ENCODE peak calls at places on chromosome 1, in eight cellular contexts. One of them, this sample, is unnamed.

GRCh38 chr1:24702511-24703293 is 42.5 kb upstream of the CLIC4 start:
- DNase-seq in neural progenitor cell: peak
- DNase-seq in IMR-90: peak
- DNase-seq in lung: no peak
- DNase-seq in foreskin keratinocyte: peak
- DNase-seq in hepatocyte: peak
- DNase-seq in lower lobe of right lung: no peak
- DNase-seq in HCT116: no peak
- DNase-seq in this sample: no peak

GRCh38 chr1:203621559-203622130 is 5.0 kb upstream of the ATP2B4 start:
- DNase-seq in neural progenitor cell: no peak
- DNase-seq in IMR-90: no peak
- DNase-seq in lung: no peak
- DNase-seq in foreskin keratinocyte: no peak
- DNase-seq in hepatocyte: no peak
- DNase-seq in lower lobe of right lung: no peak
- DNase-seq in HCT116: no peak
- DNase-seq in this sample: no peak

GRCh38 chr1:202160377-202160940 is at the start of gene PTPN7:
- DNase-seq in neural progenitor cell: no peak
- DNase-seq in IMR-90: no peak
- DNase-seq in lung: peak
- DNase-seq in foreskin keratinocyte: no peak
- DNase-seq in hepatocyte: no peak
- DNase-seq in lower lobe of right lung: peak
- DNase-seq in HCT116: no peak
- DNase-seq in this sample: peak

GRCh38 chr1:54609301-54609921 is 13.9 kb downstream of the FAM151A start:
- DNase-seq in neural progenitor cell: no peak
- DNase-seq in IMR-90: no peak
- DNase-seq in lung: no peak
- DNase-seq in foreskin keratinocyte: no peak
- DNase-seq in hepatocyte: no peak
- DNase-seq in lower lobe of right lung: no peak
- DNase-seq in HCT116: no peak
- DNase-seq in this sample: peak

GRCh38 chr1:178912597-178912996 is 41.7 kb upstream of the ANGPTL1 start:
- DNase-seq in neural progenitor cell: no peak
- DNase-seq in IMR-90: peak
- DNase-seq in lung: no peak
- DNase-seq in foreskin keratinocyte: no peak
- DNase-seq in hepatocyte: no peak
- DNase-seq in lower lobe of right lung: no peak
- DNase-seq in HCT116: no peak
- DNase-seq in this sample: no peak

GRCh38 chr1:57017201-57017600 is 51.4 kb upstream of the C8B start:
- DNase-seq in neural progenitor cell: no peak
- DNase-seq in IMR-90: peak
- DNase-seq in lung: no peak
- DNase-seq in foreskin keratinocyte: no peak
- DNase-seq in hepatocyte: no peak
- DNase-seq in lower lobe of right lung: no peak
- DNase-seq in HCT116: no peak
- DNase-seq in this sample: no peak

GRCh38 chr1:93614550-93615200 is 67.0 kb downstream of the BCAR3 start:
- DNase-seq in neural progenitor cell: no peak
- DNase-seq in IMR-90: no peak
- DNase-seq in lung: no peak
- DNase-seq in foreskin keratinocyte: peak
- DNase-seq in hepatocyte: no peak
- DNase-seq in lower lobe of right lung: no peak
- DNase-seq in HCT116: no peak
- DNase-seq in this sample: no peak

GRCh38 chr1:45327644-45328515 is 1.2 kb downstream of the HPDL start:
- DNase-seq in neural progenitor cell: no peak
- DNase-seq in IMR-90: no peak
- DNase-seq in lung: no peak
- DNase-seq in foreskin keratinocyte: no peak
- DNase-seq in hepatocyte: no peak
- DNase-seq in lower lobe of right lung: no peak
- DNase-seq in HCT116: no peak
- DNase-seq in this sample: peak

GRCh38 chr1:58584082-58584895 is 7.2 kb upstream of the TACSTD2 start:
- DNase-seq in neural progenitor cell: no peak
- DNase-seq in IMR-90: peak
- DNase-seq in lung: peak
- DNase-seq in foreskin keratinocyte: peak
- DNase-seq in hepatocyte: peak
- DNase-seq in lower lobe of right lung: peak
- DNase-seq in HCT116: peak
- DNase-seq in this sample: peak

GRCh38 chr1:218765753-218766152 is 407.9 kb upstream of the LYPLAL1 start:
- DNase-seq in neural progenitor cell: no peak
- DNase-seq in IMR-90: no peak
- DNase-seq in lung: no peak
- DNase-seq in foreskin keratinocyte: no peak
- DNase-seq in hepatocyte: no peak
- DNase-seq in lower lobe of right lung: no peak
- DNase-seq in HCT116: no peak
- DNase-seq in this sample: no peak

GRCh38 chr1:25609921-25610320 is 6.7 kb upstream of the MAN1C1 start:
- DNase-seq in neural progenitor cell: peak
- DNase-seq in IMR-90: peak
- DNase-seq in lung: no peak
- DNase-seq in foreskin keratinocyte: no peak
- DNase-seq in hepatocyte: peak
- DNase-seq in lower lobe of right lung: no peak
- DNase-seq in HCT116: no peak
- DNase-seq in this sample: no peak

GRCh38 chr1:54859687-54860391 is 27.2 kb downstream of the DHCR24 start:
- DNase-seq in neural progenitor cell: no peak
- DNase-seq in IMR-90: no peak
- DNase-seq in lung: no peak
- DNase-seq in foreskin keratinocyte: no peak
- DNase-seq in hepatocyte: no peak
- DNase-seq in lower lobe of right lung: no peak
- DNase-seq in HCT116: no peak
- DNase-seq in this sample: peak

GRCh38 chr1:24743404-24744211 is 1.6 kb upstream of the CLIC4 start:
- DNase-seq in neural progenitor cell: peak
- DNase-seq in IMR-90: peak
- DNase-seq in lung: no peak
- DNase-seq in foreskin keratinocyte: peak
- DNase-seq in hepatocyte: peak
- DNase-seq in lower lobe of right lung: no peak
- DNase-seq in HCT116: no peak
- DNase-seq in this sample: peak

GRCh38 chr1:12230549-12231275 is 882 bp downstream of the VPS13D start:
- DNase-seq in neural progenitor cell: peak
- DNase-seq in IMR-90: no peak
- DNase-seq in lung: peak
- DNase-seq in foreskin keratinocyte: no peak
- DNase-seq in hepatocyte: peak
- DNase-seq in lower lobe of right lung: peak
- DNase-seq in HCT116: no peak
- DNase-seq in this sample: peak

GRCh38 chr1:96374076-96374762 is 347.4 kb upstream of the PTBP2 start:
- DNase-seq in neural progenitor cell: no peak
- DNase-seq in IMR-90: peak
- DNase-seq in lung: no peak
- DNase-seq in foreskin keratinocyte: no peak
- DNase-seq in hepatocyte: no peak
- DNase-seq in lower lobe of right lung: no peak
- DNase-seq in HCT116: no peak
- DNase-seq in this sample: no peak

GRCh38 chr1:115832651-115833050 is 8.3 kb downstream of the NHLH2 start:
- DNase-seq in neural progenitor cell: no peak
- DNase-seq in IMR-90: no peak
- DNase-seq in lung: no peak
- DNase-seq in foreskin keratinocyte: no peak
- DNase-seq in hepatocyte: no peak
- DNase-seq in lower lobe of right lung: no peak
- DNase-seq in HCT116: no peak
- DNase-seq in this sample: peak
- TF ChIP-seq CTCF in neural progenitor cell: no peak
- TF ChIP-seq CTCF in IMR-90: no peak
- TF ChIP-seq CTCF in lung: no peak
- TF ChIP-seq CTCF in foreskin keratinocyte: no peak
- TF ChIP-seq CTCF in hepatocyte: no peak
- TF ChIP-seq CTCF in lower lobe of right lung: no peak
- TF ChIP-seq CTCF in HCT116: no peak
- TF ChIP-seq CTCF in this sample: no peak

GRCh38 chr1:6416906-6417305 is 2.8 kb downstream of the HES2 start:
- DNase-seq in neural progenitor cell: no peak
- DNase-seq in IMR-90: no peak
- DNase-seq in lung: no peak
- DNase-seq in foreskin keratinocyte: no peak
- DNase-seq in hepatocyte: no peak
- DNase-seq in lower lobe of right lung: no peak
- DNase-seq in HCT116: no peak
- DNase-seq in this sample: peak

GRCh38 chr1:6415979-6416656 is 3.6 kb downstream of the HES2 start:
- DNase-seq in neural progenitor cell: peak
- DNase-seq in IMR-90: no peak
- DNase-seq in lung: no peak
- DNase-seq in foreskin keratinocyte: no peak
- DNase-seq in hepatocyte: no peak
- DNase-seq in lower lobe of right lung: no peak
- DNase-seq in HCT116: no peak
- DNase-seq in this sample: peak

GRCh38 chr1:6412896-6413295 is 6.8 kb downstream of the HES2 start:
- DNase-seq in neural progenitor cell: peak
- DNase-seq in IMR-90: no peak
- DNase-seq in lung: no peak
- DNase-seq in foreskin keratinocyte: peak
- DNase-seq in hepatocyte: no peak
- DNase-seq in lower lobe of right lung: no peak
- DNase-seq in HCT116: no peak
- DNase-seq in this sample: no peak

GRCh38 chr1:6414881-6415280 is 4.8 kb downstream of the HES2 start:
- DNase-seq in neural progenitor cell: no peak
- DNase-seq in IMR-90: no peak
- DNase-seq in lung: no peak
- DNase-seq in foreskin keratinocyte: no peak
- DNase-seq in hepatocyte: no peak
- DNase-seq in lower lobe of right lung: no peak
- DNase-seq in HCT116: no peak
- DNase-seq in this sample: no peak

GRCh38 chr1:6414443-6414844 is 5.3 kb downstream of the HES2 start:
- DNase-seq in neural progenitor cell: peak
- DNase-seq in IMR-90: peak
- DNase-seq in lung: no peak
- DNase-seq in foreskin keratinocyte: peak
- DNase-seq in hepatocyte: peak
- DNase-seq in lower lobe of right lung: no peak
- DNase-seq in HCT116: peak
- DNase-seq in this sample: peak
- TF ChIP-seq CTCF in neural progenitor cell: peak
- TF ChIP-seq CTCF in IMR-90: peak
- TF ChIP-seq CTCF in lung: no peak
- TF ChIP-seq CTCF in foreskin keratinocyte: peak
- TF ChIP-seq CTCF in hepatocyte: peak
- TF ChIP-seq CTCF in lower lobe of right lung: peak
- TF ChIP-seq CTCF in HCT116: peak
- TF ChIP-seq CTCF in this sample: peak

GRCh38 chr1:233662503-233663105 is 48.7 kb downstream of the KCNK1 start:
- DNase-seq in neural progenitor cell: no peak
- DNase-seq in IMR-90: peak
- DNase-seq in lung: no peak
- DNase-seq in foreskin keratinocyte: no peak
- DNase-seq in hepatocyte: no peak
- DNase-seq in lower lobe of right lung: no peak
- DNase-seq in HCT116: no peak
- DNase-seq in this sample: no peak

GRCh38 chr1:233668146-233668724 is 54.3 kb downstream of the KCNK1 start:
- DNase-seq in neural progenitor cell: no peak
- DNase-seq in IMR-90: no peak
- DNase-seq in lung: no peak
- DNase-seq in foreskin keratinocyte: no peak
- DNase-seq in hepatocyte: no peak
- DNase-seq in lower lobe of right lung: no peak
- DNase-seq in HCT116: no peak
- DNase-seq in this sample: no peak

GRCh38 chr1:233665575-233666270 is 51.8 kb downstream of the KCNK1 start:
- DNase-seq in neural progenitor cell: no peak
- DNase-seq in IMR-90: no peak
- DNase-seq in lung: no peak
- DNase-seq in foreskin keratinocyte: no peak
- DNase-seq in hepatocyte: no peak
- DNase-seq in lower lobe of right lung: no peak
- DNase-seq in HCT116: no peak
- DNase-seq in this sample: no peak

GRCh38 chr1:233664254-233664653 is 50.3 kb downstream of the KCNK1 start:
- DNase-seq in neural progenitor cell: no peak
- DNase-seq in IMR-90: no peak
- DNase-seq in lung: no peak
- DNase-seq in foreskin keratinocyte: peak
- DNase-seq in hepatocyte: no peak
- DNase-seq in lower lobe of right lung: no peak
- DNase-seq in HCT116: no peak
- DNase-seq in this sample: no peak

DNA sequence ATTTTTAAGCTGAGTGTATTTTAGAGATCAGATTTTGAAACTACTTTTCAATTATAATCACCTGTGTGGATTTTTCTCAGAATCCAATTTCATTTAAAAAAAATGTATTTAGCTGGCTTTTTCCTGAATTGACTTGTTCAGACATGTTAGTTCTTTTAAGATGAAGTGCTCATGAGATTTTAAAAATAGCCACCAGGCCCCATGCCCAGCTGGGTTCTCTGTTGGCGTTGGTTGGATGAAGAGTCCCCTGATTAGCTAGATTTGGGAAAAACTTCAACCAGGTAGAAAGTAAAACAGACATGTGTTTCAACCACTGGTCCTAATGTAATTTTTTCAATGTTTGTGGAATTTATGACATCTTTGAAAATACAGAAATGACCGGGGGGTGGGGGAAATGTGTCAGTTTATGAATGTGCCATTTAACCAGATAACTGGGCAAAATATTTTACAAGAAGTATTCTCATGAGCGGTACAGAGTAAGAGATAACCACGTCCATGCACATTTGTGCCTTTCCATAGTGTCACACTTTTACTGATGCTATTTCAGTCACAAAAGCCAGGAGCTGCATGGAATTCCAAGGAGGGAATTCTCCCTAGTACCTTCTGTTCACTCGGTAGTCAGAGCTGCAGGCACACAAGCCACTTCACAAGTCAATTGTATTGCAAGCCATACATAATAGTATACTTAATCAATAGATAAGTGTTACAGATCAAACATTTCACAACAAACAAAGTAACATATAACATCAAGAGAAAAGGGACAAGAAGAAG is 51.1 kb downstream of the KCNK1 start:
- DNase-seq in neural progenitor cell: no peak
- DNase-seq in IMR-90: no peak
- DNase-seq in lung: no peak
- DNase-seq in foreskin keratinocyte: no peak
- DNase-seq in hepatocyte: no peak
- DNase-seq in lower lobe of right lung: no peak
- DNase-seq in HCT116: no peak
- DNase-seq in this sample: no peak
- TF ChIP-seq CTCF in neural progenitor cell: no peak
- TF ChIP-seq CTCF in IMR-90: no peak
- TF ChIP-seq CTCF in lung: no peak
- TF ChIP-seq CTCF in foreskin keratinocyte: no peak
- TF ChIP-seq CTCF in hepatocyte: no peak
- TF ChIP-seq CTCF in lower lobe of right lung: no peak
- TF ChIP-seq CTCF in HCT116: no peak
- TF ChIP-seq CTCF in this sample: no peak

GRCh38 chr1:200535605-200536004 is 84.9 kb downstream of the KIF14 start:
- DNase-seq in neural progenitor cell: peak
- DNase-seq in IMR-90: no peak
- DNase-seq in lung: no peak
- DNase-seq in foreskin keratinocyte: peak
- DNase-seq in hepatocyte: no peak
- DNase-seq in lower lobe of right lung: no peak
- DNase-seq in HCT116: peak
- DNase-seq in this sample: peak
- TF ChIP-seq CTCF in neural progenitor cell: peak
- TF ChIP-seq CTCF in IMR-90: no peak
- TF ChIP-seq CTCF in lung: no peak
- TF ChIP-seq CTCF in foreskin keratinocyte: peak
- TF ChIP-seq CTCF in hepatocyte: no peak
- TF ChIP-seq CTCF in lower lobe of right lung: peak
- TF ChIP-seq CTCF in HCT116: peak
- TF ChIP-seq CTCF in this sample: peak

This sample was measured in osteoblast.